ENCODE peak calls at places on chromosomes 5 and 9, in eight cellular contexts. Q, M, S, I, Y, V, X and R are unnamed samples.

GRCh38 chr5:11684607-11685006 is 219.6 kb downstream of the CTNND2 start:
- DNase-seq in I (no peak), Q (no peak), V (no peak), X (no peak), S (no peak), M (no peak), Y (no peak), R (no peak)

GRCh38 chr9:89664896-89665329 is 60.1 kb downstream of the GADD45G start:
- DNase-seq in V (no peak), X (no peak), S (peak; percentile 69), Q (peak; percentile 89), I (no peak), Y (no peak), M (peak; percentile 89), R (no peak)

GRCh38 chr9:136807281-136808074 is at the start of gene RABL6:
- DNase-seq in I (peak; percentile 77), Q (peak; percentile 94), S (peak; percentile 66), V (peak; percentile 62), X (peak; percentile 66), M (peak; percentile 90), Y (peak; percentile 29), R (peak; percentile 65)

GRCh38 chr5:90803376-90803775 is 244.8 kb downstream of the ADGRV1 start:
- DNase-seq in X (no peak), M (no peak), S (no peak), V (no peak), Y (no peak), Q (no peak), I (no peak), R (no peak)

GRCh38 chr5:144028058-144028457 is 142.4 kb downstream of the YIPF5 start:
- DNase-seq in M (no peak), I (no peak), V (peak; percentile 63), X (no peak), S (no peak), Q (no peak), Y (no peak), R (no peak)

GRCh38 chr5:96932026-96932425 is 3.9 kb upstream of the LNPEP start:
- DNase-seq in X (no peak), S (no peak), Y (no peak), M (no peak), Q (no peak), I (no peak), V (no peak), R (no peak)

GRCh38 chr9:98806394-98807069 is 938 bp upstream of the GALNT12 start:
- DNase-seq in X (no peak), I (no peak), S (no peak), Y (no peak), M (no peak), V (peak; percentile 36), Q (peak; percentile 67), R (no peak)

GRCh38 chr9:95552814-95553546 is 36.2 kb upstream of the PTCH1 start:
- DNase-seq in V (peak; percentile 24), Y (no peak), I (peak; percentile 21), S (no peak), X (no peak), M (no peak), Q (peak; percentile 85), R (no peak)

GRCh38 chr9:82108474-82108873 is 119.9 kb downstream of the SPATA31D1 start:
- DNase-seq in Q (no peak), I (no peak), Y (no peak), S (no peak), V (no peak), M (no peak), X (no peak), R (no peak)

GRCh38 chr9:82108881-82109280 is 120.3 kb downstream of the SPATA31D1 start:
- DNase-seq in I (no peak), Q (no peak), V (no peak), M (no peak), S (no peak), Y (no peak), X (no peak), R (no peak)

GRCh38 chr9:82104252-82104651 is 115.7 kb downstream of the SPATA31D1 start:
- DNase-seq in I (no peak), V (no peak), M (no peak), S (no peak), Q (no peak), X (no peak), Y (no peak), R (no peak)

GRCh38 chr9:82106536-82106935 is 118.0 kb downstream of the SPATA31D1 start:
- DNase-seq in M (no peak), I (no peak), Q (no peak), S (no peak), Y (no peak), V (no peak), X (no peak), R (no peak)

DNA sequence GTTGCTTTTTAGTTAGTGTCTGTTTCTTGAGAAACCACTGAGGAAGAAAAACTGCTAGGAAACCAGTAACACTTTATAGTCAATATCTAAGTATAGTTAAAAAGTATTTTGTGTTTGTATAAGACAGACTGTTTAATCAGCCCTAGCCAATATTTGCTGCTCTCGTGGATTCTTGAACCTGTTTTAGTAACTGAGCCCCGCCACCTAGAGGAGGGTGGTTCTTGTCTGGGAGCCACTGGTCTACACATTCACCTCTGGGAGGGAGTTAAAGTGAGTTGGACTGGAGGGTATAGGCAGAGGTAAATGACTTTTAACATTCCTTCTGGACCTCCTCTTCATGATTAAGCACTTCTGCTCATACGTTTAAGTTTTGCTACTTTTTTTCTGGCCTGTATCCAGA is 117.2 kb downstream of the SPATA31D1 start:
- DNase-seq in M (no peak), Y (no peak), I (no peak), Q (no peak), V (no peak), S (no peak), X (no peak), R (no peak)
- TF ChIP-seq CTCF in M (no peak), Y (no peak), I (no peak), Q (no peak), V (peak; percentile 21), S (no peak), X (no peak), R (no peak)

GRCh38 chr9:131167936-131168335 is 42.5 kb downstream of the NUP214 start:
- DNase-seq in Q (no peak), M (no peak), Y (no peak), V (no peak), S (no peak), X (no peak), I (no peak), R (no peak)
- TF ChIP-seq CTCF in Q (no peak), M (no peak), Y (no peak), V (no peak), S (no peak), X (no peak), I (no peak), R (no peak)

DNA sequence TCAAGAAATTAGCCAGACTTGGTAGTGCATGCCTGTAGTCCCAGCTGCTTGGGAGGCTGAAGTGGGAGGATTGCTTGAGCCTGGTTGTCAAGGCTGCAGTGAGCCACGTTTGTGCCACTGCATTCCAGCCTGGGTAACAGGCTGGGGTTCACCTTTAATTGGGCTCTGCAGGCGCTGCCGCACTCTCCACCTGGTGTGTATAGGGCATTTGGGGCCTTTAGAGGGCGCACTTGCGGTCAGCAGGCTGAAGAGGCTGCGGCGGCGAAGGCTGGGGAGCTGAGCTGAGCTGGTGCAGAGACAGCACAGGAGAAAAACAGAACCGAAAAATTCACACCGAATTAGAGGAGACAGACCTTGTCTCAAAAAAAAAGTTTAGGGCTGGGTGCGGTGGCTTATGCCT is 31.2 kb downstream of the CDK7 start:
- DNase-seq in Y (no peak), M (no peak), V (peak; percentile 18), Q (no peak), I (peak; percentile 55), X (no peak), S (peak; percentile 52), R (no peak)
- TF ChIP-seq CTCF in Y (no peak), M (peak; percentile 9), V (peak; percentile 48), Q (no peak), I (peak; percentile 26), X (peak; percentile 45), S (peak; percentile 40), R (peak; percentile 44)

GRCh38 chr5:1352231-1352825 is 7.4 kb upstream of the CLPTM1L start:
- DNase-seq in Q (no peak), V (no peak), X (no peak), Y (no peak), S (no peak), M (no peak), I (no peak), R (no peak)
- TF ChIP-seq CTCF in Q (no peak), V (no peak), X (no peak), Y (no peak), S (no peak), M (no peak), I (no peak), R (no peak)

GRCh38 chr5:5521478-5521877 is 99.0 kb downstream of the ICE1 start:
- DNase-seq in Y (no peak), S (no peak), X (no peak), Q (no peak), M (no peak), I (no peak), V (no peak), R (no peak)

GRCh38 chr5:5524327-5524726 is 101.8 kb downstream of the ICE1 start:
- DNase-seq in X (no peak), I (no peak), Y (no peak), M (no peak), V (no peak), S (no peak), Q (no peak), R (no peak)

GRCh38 chr5:5523066-5523505 is 100.6 kb downstream of the ICE1 start:
- DNase-seq in Q (no peak), S (no peak), X (no peak), I (no peak), Y (no peak), M (no peak), V (peak; percentile 1), R (no peak)

GRCh38 chr5:5521029-5521428 is 98.6 kb downstream of the ICE1 start:
- DNase-seq in Y (no peak), S (no peak), I (no peak), V (no peak), Q (no peak), X (no peak), M (no peak), R (no peak)

GRCh38 chr5:5522336-5522735 is 99.9 kb downstream of the ICE1 start:
- DNase-seq in I (no peak), S (no peak), Y (no peak), Q (no peak), M (no peak), V (no peak), X (no peak), R (no peak)
- TF ChIP-seq CTCF in I (no peak), S (no peak), Y (no peak), Q (no peak), M (no peak), V (no peak), X (no peak), R (no peak)